ENCODE peak calls at places on chromosomes 13 and 19, in nine cellular contexts. T is activated CD8-positive, alpha-beta memory T cell treated with anti-CD3 and anti-CD28 coated beads for 4 hours; I is EH; U is COR-L47; D is SW 1271; N is T-helper 2 cell; P is C1 segment of cervical spinal cord; O is hypothalamus; B is stimulated activated CD8-positive, alpha-beta memory T cell treated with anti-CD3 and anti-CD28 coated beads, Interleukin-15, amount 100 ng/mL, for 24 hours. Z is an unnamed sample.

GRCh38 chr13:113421673-113422270 is 31.5 kb downstream of the ADPRHL1 start:
- DNase-seq in P (no peak), U (no peak), T (no peak), D (no peak), O (no peak), I (peak), N (no peak), B (no peak), Z (peak)

GRCh38 chr13:98252931-98253470 is 75.9 kb upstream of the RNF113B start:
- DNase-seq in T (no peak), I (peak), D (no peak), O (no peak), U (no peak), B (no peak), P (no peak), N (no peak), Z (no peak)

GRCh38 chr19:54137913-54138776 is 583 bp downstream of the CNOT3 start:
- DNase-seq in P (peak), I (no peak), N (peak), B (no peak), D (no peak), T (no peak), U (peak), O (no peak), Z (no peak)

GRCh38 chr19:56119585-56119978 is 1.5 kb downstream of the ZNF787 start:
- DNase-seq in T (no peak), N (no peak), P (no peak), O (no peak), I (peak), B (no peak), D (no peak), U (no peak), Z (no peak)

GRCh38 chr19:53704011-53704410 is 72.2 kb downstream of the DPRX start:
- DNase-seq in N (no peak), D (no peak), B (no peak), U (no peak), T (no peak), P (no peak), I (no peak), O (no peak), Z (no peak)

GRCh38 chr19:33630880-33631627 is 9.3 kb downstream of the CHST8 start:
- DNase-seq in I (no peak), O (no peak), P (no peak), B (no peak), D (no peak), U (no peak), T (no peak), N (no peak), Z (no peak)

GRCh38 chr19:17248011-17248776 is 2.5 kb upstream of the NR2F6 start:
- DNase-seq in B (no peak), U (no peak), O (no peak), I (no peak), T (no peak), D (no peak), N (no peak), P (no peak), Z (no peak)

GRCh38 chr13:47503468-47503867 is 497.6 kb downstream of the SUCLA2 start:
- DNase-seq in N (no peak), O (no peak), T (no peak), I (no peak), B (no peak), D (no peak), P (no peak), U (no peak), Z (no peak)

GRCh38 chr19:56423985-56424353 is 19.8 kb downstream of the ZNF583 start:
- DNase-seq in U (no peak), D (no peak), T (no peak), O (no peak), I (no peak), N (no peak), B (no peak), P (no peak), Z (no peak)

GRCh38 chr13:53001444-53001843 is 27.2 kb upstream of the OLFM4 start:
- DNase-seq in D (no peak), T (no peak), U (no peak), P (no peak), I (no peak), N (no peak), O (no peak), B (no peak), Z (no peak)

GRCh38 chr13:87827479-87827878 is 156.3 kb downstream of the SLITRK5 start:
- DNase-seq in N (no peak), U (no peak), B (no peak), I (no peak), O (no peak), D (no peak), P (no peak), T (no peak), Z (no peak)

GRCh38 chr19:33156354-33156753 is 24.4 kb downstream of the WDR88 start:
- DNase-seq in O (no peak), D (no peak), U (no peak), T (no peak), B (no peak), P (no peak), N (no peak), I (peak), Z (no peak)

GRCh38 chr13:44437356-44438233 is 64.0 kb downstream of the SERP2 start:
- DNase-seq in P (no peak), N (peak), T (no peak), D (peak), U (peak), I (peak), O (no peak), B (no peak), Z (no peak)

GRCh38 chr13:32033744-32034143 is 2.2 kb downstream of the FRY start:
- DNase-seq in P (no peak), O (no peak), N (no peak), U (peak), D (no peak), I (peak), B (no peak), T (no peak), Z (no peak)

GRCh38 chr13:49226613-49227012 is 6.5 kb downstream of the MLNR start:
- DNase-seq in P (no peak), B (no peak), D (no peak), T (no peak), O (no peak), I (no peak), U (no peak), N (no peak), Z (no peak)

GRCh38 chr13:36275190-36276002 is 22.2 kb downstream of the CCDC169 start:
- DNase-seq in N (peak), O (no peak), B (no peak), T (no peak), I (peak), U (peak), D (peak), P (no peak), Z (no peak)